ENCODE peak calls at places on chromosomes 5 and 9, in seven cellular contexts. K is heart left ventricle, H is Panc1, Z is prostate gland, P is ascending aorta, V is left lung, N is PC-3. O is an unnamed sample.

GRCh38 chr5:133343196-133343595 is 269.1 kb downstream of the FSTL4 start:
- DNase-seq in K (no peak), H (no peak), Z (no peak), P (no peak), V (no peak), N (no peak), O (no peak)

GRCh38 chr5:9148242-9148641 is 397.6 kb downstream of the SEMA5A start:
- DNase-seq in K (no peak), H (no peak), Z (no peak), P (no peak), V (no peak), N (peak), O (no peak)

GRCh38 chr5:172101547-172102225 is 86.3 kb downstream of the STK10 start:
- DNase-seq in K (no peak), H (no peak), Z (no peak), P (no peak), V (no peak), N (no peak), O (no peak)

GRCh38 chr5:96220610-96221390 is 212.2 kb downstream of the PCSK1 start:
- DNase-seq in K (no peak), H (no peak), Z (no peak), P (no peak), V (no peak), N (peak), O (no peak)

GRCh38 chr5:126884269-126884819 is 107.4 kb downstream of the LMNB1 start:
- DNase-seq in K (no peak), H (peak), Z (no peak), P (no peak), V (no peak), N (peak), O (no peak)

GRCh38 chr9:110050925-110051355 is 157.0 kb downstream of the C9orf152 start:
- DNase-seq in K (no peak), H (peak), Z (no peak), P (peak), V (no peak), N (peak), O (no peak)

GRCh38 chr5:41925555-41925946 is 470 bp downstream of the FBXO4 start:
- DNase-seq in K (peak), H (no peak), Z (peak), P (peak), V (no peak), N (peak), O (no peak)

GRCh38 chr5:152264656-152265055 is 140.4 kb downstream of the NMUR2 start:
- DNase-seq in K (no peak), H (no peak), Z (no peak), P (no peak), V (no peak), N (peak), O (no peak)

GRCh38 chr9:99828417-99829176 is 6.9 kb downstream of the NR4A3 start:
- DNase-seq in K (no peak), H (no peak), Z (no peak), P (no peak), V (peak), N (no peak), O (peak)

GRCh38 chr9:2230362-2230761 is 215.2 kb downstream of the SMARCA2 start:
- DNase-seq in K (no peak), H (no peak), Z (no peak), P (no peak), V (no peak), N (no peak), O (no peak)

GRCh38 chr9:127543973-127544533 is 68.0 kb upstream of the STXBP1 start:
- DNase-seq in K (no peak), H (no peak), Z (no peak), P (no peak), V (no peak), N (no peak), O (no peak)
- H3K27ac ChIP-seq in K (peak), H (peak), Z (peak), P (peak), V (peak), N (no peak), O (peak)

DNA sequence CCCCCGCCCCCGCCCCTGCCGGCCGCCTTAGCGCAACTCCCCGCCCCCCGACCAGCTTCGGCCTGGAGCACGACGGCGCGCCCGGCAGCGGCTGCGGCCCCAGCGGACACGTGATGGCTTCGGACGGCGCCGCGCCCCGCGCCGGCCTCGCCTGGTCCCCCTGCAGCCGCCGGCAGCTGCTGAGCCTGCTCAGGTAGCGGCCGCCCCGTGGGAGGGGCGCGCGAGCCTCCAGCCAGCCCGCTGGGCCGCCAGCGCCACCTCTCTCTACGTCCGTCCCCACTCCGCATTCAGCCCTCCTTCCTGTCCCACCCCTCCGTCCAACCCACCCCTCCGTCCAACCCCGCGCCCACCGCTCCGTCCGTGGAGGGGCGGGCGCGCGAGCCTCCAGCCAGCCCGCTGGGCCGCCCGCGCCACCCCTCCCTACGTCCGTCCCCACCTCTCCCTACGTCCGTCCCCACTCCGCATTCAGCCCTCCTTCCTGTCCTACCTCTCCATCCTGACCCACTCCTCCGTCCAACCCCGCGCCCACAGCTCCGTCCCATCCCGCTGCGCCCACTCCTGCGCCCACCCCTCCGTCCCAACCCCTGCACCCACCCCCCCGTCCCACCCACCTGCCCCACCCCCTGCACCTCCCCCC is 6.5 kb downstream of the ADAMTS13 start:
- DNase-seq in K (no peak), H (no peak), Z (no peak), P (no peak), V (no peak), N (no peak), O (no peak)
- TF ChIP-seq CTCF in K (no peak), H (no peak), Z (no peak), P (no peak), V (no peak), N (no peak), O (no peak)

GRCh38 chr9:17907780-17908513 is 329.1 kb downstream of the SH3GL2 start:
- DNase-seq in K (no peak), H (no peak), Z (no peak), P (no peak), V (no peak), N (no peak), O (no peak)
- H3K27ac ChIP-seq in K (no peak), H (no peak), Z (no peak), P (peak), V (no peak), N (no peak), O (no peak)

GRCh38 chr5:87541033-87541432 is 128.3 kb upstream of the CCNH start:
- DNase-seq in K (peak), H (no peak), Z (peak), P (no peak), V (no peak), N (peak), O (no peak)
- TF ChIP-seq CTCF in K (no peak), H (no peak), Z (no peak), P (no peak), V (no peak), N (peak), O (no peak)

O was measured in upper lobe of right lung.